ENCODE peak calls at places on chromosome 5, in seven cellular contexts. T is lower leg skin, V is colonic mucosa, X is hepatocyte, I is fibroblast of lung, E is cardiac fibroblast, B is gastrocnemius medialis. L is an unnamed sample.

GRCh38 chr5:96324708-96325107 is 108.3 kb downstream of the PCSK1 start:
- DNase-seq in T (no peak), V (no peak), X (no peak), I (peak), E (peak), B (no peak), L (peak)

GRCh38 chr5:167582263-167582662 is 709.2 kb upstream of the WWC1 start:
- DNase-seq in T (no peak), V (no peak), X (no peak), I (no peak), E (peak), B (no peak), L (no peak)

GRCh38 chr5:169707714-169708113 is 70.6 kb downstream of the DOCK2 start:
- DNase-seq in T (no peak), V (no peak), X (no peak), I (peak), E (no peak), B (no peak), L (no peak)

GRCh38 chr5:34586117-34586885 is 69.8 kb upstream of the RAI14 start:
- DNase-seq in T (no peak), V (no peak), X (no peak), I (peak), E (peak), B (no peak), L (peak)

GRCh38 chr5:159049844-159050318 is 49.8 kb downstream of the EBF1 start:
- DNase-seq in T (no peak), V (no peak), X (peak), I (no peak), E (peak), B (no peak), L (no peak)

GRCh38 chr5:170552486-170553122 is 48.8 kb downstream of the KCNIP1 start:
- DNase-seq in T (no peak), V (peak), X (peak), I (peak), E (peak), B (peak), L (no peak)

GRCh38 chr5:148972958-148973357 is 89.9 kb downstream of the SH3TC2 start:
- DNase-seq in T (peak), V (no peak), X (peak), I (peak), E (peak), B (peak), L (peak)

GRCh38 chr5:80662108-80662507 is 7.3 kb upstream of the DHFR start:
- DNase-seq in T (no peak), V (no peak), X (no peak), I (no peak), E (peak), B (no peak), L (no peak)

GRCh38 chr5:140481758-140482157 is 65.7 kb upstream of the EIF4EBP3 start:
- DNase-seq in T (no peak), V (no peak), X (no peak), I (peak), E (peak), B (no peak), L (no peak)

GRCh38 chr5:154196955-154197652 is 6.6 kb downstream of the GALNT10 start:
- DNase-seq in T (no peak), V (no peak), X (peak), I (peak), E (peak), B (no peak), L (no peak)

GRCh38 chr5:3194141-3194540 is 401.5 kb upstream of the IRX1 start:
- DNase-seq in T (no peak), V (no peak), X (no peak), I (no peak), E (no peak), B (no peak), L (no peak)

GRCh38 chr5:54040773-54041172 is 269.6 kb downstream of the ARL15 start:
- DNase-seq in T (no peak), V (no peak), X (no peak), I (no peak), E (no peak), B (no peak), L (no peak)

GRCh38 chr5:88826959-88827585 is 55.9 kb downstream of the MEF2C start:
- DNase-seq in T (peak), V (peak), X (peak), I (peak), E (peak), B (peak), L (peak)

GRCh38 chr5:31620071-31620470 is 18.9 kb upstream of the PDZD2 start:
- DNase-seq in T (no peak), V (no peak), X (no peak), I (no peak), E (no peak), B (no peak), L (no peak)

GRCh38 chr5:103472820-103473219 is 89.8 kb downstream of the NUDT12 start:
- DNase-seq in T (no peak), V (no peak), X (peak), I (peak), E (peak), B (peak), L (no peak)

GRCh38 chr5:69271376-69271775 is 36.7 kb downstream of the CDK7 start:
- DNase-seq in T (no peak), V (peak), X (no peak), I (peak), E (peak), B (no peak), L (peak)

GRCh38 chr5:172603425-172603824 is 37.6 kb upstream of the NEURL1B start:
- DNase-seq in T (no peak), V (no peak), X (peak), I (peak), E (peak), B (no peak), L (no peak)

GRCh38 chr5:59348189-59348588 is 545.3 kb downstream of the PDE4D start:
- DNase-seq in T (no peak), V (no peak), X (no peak), I (no peak), E (no peak), B (no peak), L (peak)
- TF ChIP-seq CTCF in T (no peak), V (no peak), X (peak), I (no peak), E (no peak), B (no peak), L (no peak)

GRCh38 chr5:151320481-151320880 is 16.9 kb upstream of the SLC36A3 start:
- DNase-seq in T (no peak), V (no peak), X (no peak), I (no peak), E (no peak), B (no peak), L (no peak)

GRCh38 chr5:151313357-151313756 is 9.8 kb upstream of the SLC36A3 start:
- DNase-seq in T (no peak), V (no peak), X (no peak), I (no peak), E (no peak), B (no peak), L (no peak)

GRCh38 chr5:151315998-151316597 is 12.5 kb upstream of the SLC36A3 start:
- DNase-seq in T (peak), V (peak), X (peak), I (peak), E (peak), B (peak), L (peak)

DNA sequence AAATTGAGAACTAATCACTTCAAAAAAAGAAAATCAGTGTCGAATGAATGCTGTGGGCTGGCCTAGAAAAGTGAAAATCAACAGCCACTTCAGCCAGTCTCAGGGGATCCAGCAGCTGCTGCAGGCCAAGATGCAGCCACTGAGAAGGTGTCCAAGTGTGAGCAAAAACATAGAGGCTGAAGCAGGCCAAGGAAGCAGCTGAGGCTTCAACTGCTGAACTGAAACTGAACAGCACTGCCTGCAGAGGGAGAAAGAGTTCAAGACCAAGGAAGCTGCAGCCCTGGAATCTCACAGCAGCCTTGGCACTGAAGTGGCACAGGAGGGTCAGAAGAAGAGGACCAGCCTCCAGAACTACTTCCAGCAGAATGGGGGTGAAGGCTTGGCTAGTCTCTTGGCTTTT is 15.8 kb upstream of the SLC36A3 start:
- DNase-seq in T (no peak), V (no peak), X (peak), I (peak), E (peak), B (peak), L (peak)
- TF ChIP-seq CTCF in T (no peak), V (no peak), X (peak), I (peak), E (peak), B (no peak), L (no peak)

DNA sequence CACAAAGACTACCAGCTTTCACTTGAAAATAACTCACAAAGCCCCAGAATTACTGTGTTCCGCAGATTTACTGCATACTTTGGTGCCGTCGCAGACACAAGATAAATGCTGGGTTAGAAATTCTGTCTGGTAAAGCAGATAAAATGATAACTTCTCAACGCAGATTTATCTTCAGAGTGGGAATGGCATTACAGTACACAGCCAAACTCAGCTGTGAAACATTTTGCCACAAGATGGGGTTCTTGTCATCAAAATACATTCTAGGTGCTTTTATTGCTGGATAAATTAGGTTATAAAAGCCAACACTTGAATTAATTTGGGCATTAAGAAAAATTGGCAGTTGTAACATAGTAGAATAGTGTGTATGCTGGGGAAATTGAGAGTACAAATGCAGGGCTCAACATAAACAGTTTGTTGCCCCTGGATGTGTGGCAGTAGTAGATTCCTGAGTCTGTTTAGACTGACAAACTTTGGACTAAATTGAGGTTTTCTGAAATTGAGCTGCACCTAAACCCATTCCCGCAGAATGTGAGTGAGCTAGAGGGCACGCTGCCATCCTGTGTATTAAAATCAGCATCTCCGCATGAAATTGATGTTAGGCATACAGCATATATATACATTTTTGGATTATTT is 61.1 kb downstream of the LMNB1 start:
- DNase-seq in T (no peak), V (no peak), X (no peak), I (no peak), E (peak), B (no peak), L (no peak)
- TF ChIP-seq CTCF in T (no peak), V (peak), X (peak), I (peak), E (peak), B (no peak), L (no peak)

DNA sequence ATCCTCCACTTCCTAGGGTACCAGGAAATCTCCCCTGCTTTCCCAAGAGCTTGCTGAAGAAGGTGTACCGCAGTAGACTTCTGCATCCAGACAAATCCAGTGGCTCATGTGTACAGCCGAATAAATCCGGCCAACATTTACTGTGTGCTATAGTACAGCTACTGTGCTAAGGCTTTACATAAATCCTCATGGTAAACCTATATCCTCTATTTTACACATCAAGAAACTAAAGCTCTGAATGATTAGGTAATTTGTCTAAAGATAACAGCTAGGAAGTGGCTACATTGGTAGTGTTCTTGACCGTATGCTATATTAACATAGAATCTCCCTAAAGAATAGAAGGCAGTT is 511 bp upstream of the WDR41 start:
- DNase-seq in T (no peak), V (no peak), X (no peak), I (no peak), E (no peak), B (no peak), L (no peak)
- TF ChIP-seq CTCF in T (no peak), V (peak), X (no peak), I (no peak), E (no peak), B (no peak), L (no peak)

GRCh38 chr5:73637565-73637964 is 11.6 kb downstream of the ARHGEF28 start:
- DNase-seq in T (no peak), V (no peak), X (peak), I (no peak), E (no peak), B (no peak), L (no peak)
- TF ChIP-seq CTCF in T (no peak), V (no peak), X (no peak), I (no peak), E (no peak), B (no peak), L (no peak)

GRCh38 chr5:174585472-174585871 is 138.9 kb upstream of the MSX2 start:
- DNase-seq in T (no peak), V (no peak), X (no peak), I (no peak), E (no peak), B (no peak), L (no peak)

GRCh38 chr5:174576042-174576441 is 148.3 kb upstream of the MSX2 start:
- DNase-seq in T (no peak), V (no peak), X (no peak), I (no peak), E (no peak), B (no peak), L (no peak)

GRCh38 chr5:174583071-174583470 is 141.3 kb upstream of the MSX2 start:
- DNase-seq in T (no peak), V (no peak), X (no peak), I (no peak), E (no peak), B (no peak), L (no peak)

GRCh38 chr5:174581483-174581882 is 142.9 kb upstream of the MSX2 start:
- DNase-seq in T (no peak), V (no peak), X (peak), I (no peak), E (no peak), B (no peak), L (peak)
- TF ChIP-seq CTCF in T (no peak), V (no peak), X (peak), I (peak), E (peak), B (no peak), L (peak)

L was measured in Calu3.